ENCODE peak calls at places on chromosomes 3 and 15, in five cellular contexts. A is brain microvascular endothelial cell, H is T follicular helper cell, X is NCI-H1105 treated with DMSO at 0.1 percent for 48 hours, F is ACHN. V is an unnamed sample.

GRCh38 chr3:111385971-111386495 is 156.0 kb upstream of the CD96 start:
- DNase-seq in A (no peak), H (no peak), X (no peak), F (no peak), V (no peak)

GRCh38 chr15:70761931-70762468 is 1.4 kb downstream of the UACA start:
- DNase-seq in A (no peak), H (no peak), X (no peak), F (peak), V (no peak)

GRCh38 chr3:197463279-197463678 is 92.5 kb downstream of the BDH1 start:
- DNase-seq in A (no peak), H (no peak), X (no peak), F (peak), V (no peak)

GRCh38 chr3:16205156-16205870 is 30.8 kb downstream of the GALNT15 start:
- DNase-seq in A (no peak), H (no peak), X (no peak), F (no peak), V (no peak)

GRCh38 chr3:23601020-23601822 is 204.5 kb upstream of the UBE2E1 start:
- DNase-seq in A (no peak), H (no peak), X (no peak), F (no peak), V (no peak)

GRCh38 chr3:176906046-176906905 is 291.0 kb downstream of the TBL1XR1 start:
- DNase-seq in A (peak), H (no peak), X (peak), F (no peak), V (peak)

GRCh38 chr3:185717627-185718330 is 107.1 kb downstream of the IGF2BP2 start:
- DNase-seq in A (no peak), H (no peak), X (no peak), F (no peak), V (no peak)

GRCh38 chr3:120568624-120569023 is 27.5 kb upstream of the NDUFB4 start:
- DNase-seq in A (no peak), H (no peak), X (no peak), F (no peak), V (no peak)

GRCh38 chr3:144921710-144922109 is 950.1 kb downstream of the DIPK2A start:
- DNase-seq in A (no peak), H (no peak), X (no peak), F (peak), V (no peak)

GRCh38 chr15:33309602-33310276 is 1.0 kb upstream of the RYR3 start:
- DNase-seq in A (no peak), H (no peak), X (no peak), F (peak), V (no peak)

GRCh38 chr3:27607370-27607769 is 114.8 kb downstream of the EOMES start:
- DNase-seq in A (no peak), H (no peak), X (no peak), F (no peak), V (no peak)

GRCh38 chr3:27025718-27026117 is 343.5 kb downstream of the NEK10 start:
- DNase-seq in A (no peak), H (no peak), X (no peak), F (no peak), V (no peak)

GRCh38 chr15:36777941-36778340 is 198.5 kb downstream of the CDIN1 start:
- DNase-seq in A (no peak), H (no peak), X (no peak), F (no peak), V (no peak)

GRCh38 chr3:188567478-188568195 is 413.7 kb downstream of the LPP start:
- DNase-seq in A (no peak), H (no peak), X (no peak), F (no peak), V (no peak)

GRCh38 chr15:101491739-101492640 is 2.5 kb upstream of the PCSK6 start:
- DNase-seq in A (no peak), H (no peak), X (no peak), F (no peak), V (no peak)

GRCh38 chr15:60326824-60327654 is 70.7 kb downstream of the ANXA2 start:
- DNase-seq in A (peak), H (no peak), X (peak), F (peak), V (peak)

GRCh38 chr3:57855281-57855680 is 99.2 kb downstream of the SLMAP start:
- DNase-seq in A (peak), H (no peak), X (no peak), F (peak), V (no peak)

GRCh38 chr3:177615015-177615414 is 417.7 kb upstream of the TBL1XR1 start:
- DNase-seq in A (peak), H (no peak), X (peak), F (no peak), V (no peak)

GRCh38 chr15:41850482-41851166 is 12.0 kb downstream of the PLA2G4B start:
- DNase-seq in A (no peak), H (no peak), X (no peak), F (no peak), V (no peak)

GRCh38 chr15:101320501-101321052 is 25.5 kb upstream of the SNRPA1 start:
- DNase-seq in A (peak), H (peak), X (no peak), F (no peak), V (peak)

GRCh38 chr3:129576514-129577345 is 29.7 kb downstream of the PLXND1 start:
- DNase-seq in A (no peak), H (peak), X (no peak), F (no peak), V (no peak)

GRCh38 chr15:58182460-58183163 is 44.4 kb downstream of the AQP9 start:
- DNase-seq in A (no peak), H (no peak), X (peak), F (peak), V (peak)

GRCh38 chr15:84844964-84845363 is 27.8 kb downstream of the ALPK3 start:
- DNase-seq in A (no peak), H (no peak), X (no peak), F (no peak), V (no peak)

GRCh38 chr15:63941698-63942465 is 104.4 kb downstream of the DAPK2 start:
- DNase-seq in A (no peak), H (no peak), X (no peak), F (no peak), V (no peak)

GRCh38 chr3:108642526-108642925 is 53.0 kb downstream of the DZIP3 start:
- DNase-seq in A (no peak), H (no peak), X (no peak), F (no peak), V (no peak)

V was measured in hepatocyte.